ENCODE peak calls at places on chromosomes 5 and 9, in four cellular contexts. P is stimulated activated CD4-positive, alpha-beta T cell treated with anti-CD3 and anti-CD28 coated beads, Interleukin-12 subunit alpha, Interleukin-12 subunit beta, amount 100 ng/mL, for 48 hours; Y is endothelial cell; G is neural crest cell. I is an unnamed sample.

GRCh38 chr5:151612689-151613427 is 21.7 kb upstream of the FAT2 start:
- DNase-seq in P (peak), Y (no peak), G (no peak), I (no peak)

GRCh38 chr5:1720396-1721110 is 79.1 kb downstream of the MRPL36 start:
- DNase-seq in P (no peak), Y (peak), G (no peak), I (no peak)

GRCh38 chr5:142817961-142818431 is 47.8 kb downstream of the ARHGAP26 start:
- DNase-seq in P (no peak), Y (no peak), G (no peak), I (no peak)

GRCh38 chr5:93006915-93007314 is 574.1 kb downstream of the NR2F1-AS1 start:
- DNase-seq in P (no peak), Y (no peak), G (no peak), I (no peak)

GRCh38 chr5:169395136-169395535 is 94.2 kb upstream of the SLIT3 start:
- DNase-seq in P (no peak), Y (no peak), G (no peak), I (no peak)

GRCh38 chr9:37635808-37636207 is 14.9 kb upstream of the FRMPD1 start:
- DNase-seq in P (no peak), Y (no peak), G (no peak), I (no peak)

GRCh38 chr5:154406231-154406630 is 39.6 kb upstream of the SAP30L start:
- DNase-seq in P (no peak), Y (no peak), G (no peak), I (no peak)

GRCh38 chr5:72302171-72302570 is 17.9 kb downstream of the MRPS27 start:
- DNase-seq in P (no peak), Y (no peak), G (no peak), I (no peak)

GRCh38 chr5:157511656-157512644 is 51.9 kb downstream of the NIPAL4 start:
- DNase-seq in P (peak), Y (no peak), G (peak), I (no peak)

GRCh38 chr9:107043886-107044285 is 180.9 kb downstream of the ZNF462 start:
- DNase-seq in P (no peak), Y (no peak), G (no peak), I (no peak)

GRCh38 chr9:4929917-4930316 is 55.2 kb upstream of the JAK2 start:
- DNase-seq in P (no peak), Y (no peak), G (no peak), I (no peak)

GRCh38 chr5:74801941-74802340 is 34.9 kb downstream of the NSA2 start:
- DNase-seq in P (no peak), Y (no peak), G (no peak), I (no peak)

GRCh38 chr9:113973963-113974413 is 97.9 kb downstream of the ZNF618 start:
- DNase-seq in P (no peak), Y (no peak), G (no peak), I (no peak)

GRCh38 chr5:177416334-177416733 is 7.0 kb upstream of the F12 start:
- DNase-seq in P (no peak), Y (no peak), G (no peak), I (no peak)

I was measured in NAMALWA.